ENCODE peak calls at places on chromosome 14, in ten cellular contexts. C is activated T-helper 9 cell treated with anti-CD3 and anti-CD28 coated beads, Interleukin-2, amount 50 U/mL, for 16 hours; H is GM10248; O is SJCRH30; J is activated CD4-positive, alpha-beta T cell treated with anti-CD3 and anti-CD28 coated beads for 48 hours; L is NCI-H526; S is A549; X is stomach; T is foreskin fibroblast; P is HTR-8/SVneo. R is an unnamed sample.

GRCh38 chr14:96167224-96168148 is 37.2 kb upstream of the BDKRB2 start:
- DNase-seq in C (no peak), H (no peak), O (no peak), J (no peak), L (no peak), S (peak; percentile 85), X (no peak), T (peak; percentile 89), P (peak; percentile 77), R (no peak)

GRCh38 chr14:104286086-104286485 is 147.7 kb downstream of the KIF26A start:
- DNase-seq in C (no peak), H (no peak), O (no peak), J (no peak), L (no peak), S (no peak), X (no peak), T (no peak), P (no peak), R (no peak)

GRCh38 chr14:63344336-63344735 is 25.6 kb upstream of the GPHB5 start:
- DNase-seq in C (no peak), H (no peak), O (no peak), J (no peak), L (no peak), S (no peak), X (no peak), T (no peak), P (no peak), R (no peak)

GRCh38 chr14:64937821-64938193 is 4.7 kb downstream of the GPX2 start:
- DNase-seq in C (no peak), H (no peak), O (no peak), J (no peak), L (peak; percentile 5), S (peak; percentile 29), X (no peak), T (peak; percentile 34), P (peak; percentile 73), R (no peak)

GRCh38 chr14:32134448-32135070 is 57.5 kb downstream of the ARHGAP5 start:
- DNase-seq in C (no peak), H (no peak), O (peak; percentile 26), J (no peak), L (no peak), S (peak; percentile 18), X (no peak), T (peak; percentile 19), P (peak; percentile 63), R (no peak)

GRCh38 chr14:101028971-101029667 is 125.6 kb upstream of the RTL1 start:
- DNase-seq in C (no peak), H (no peak), O (no peak), J (no peak), L (no peak), S (no peak), X (no peak), T (no peak), P (no peak), R (no peak)

GRCh38 chr14:70735043-70735442 is 74.3 kb downstream of the MAP3K9 start:
- DNase-seq in C (no peak), H (no peak), O (peak; percentile 88), J (no peak), L (peak; percentile 62), S (no peak), X (no peak), T (peak; percentile 7), P (no peak), R (no peak)

GRCh38 chr14:89251066-89251465 is 166.0 kb downstream of the FOXN3 start:
- DNase-seq in C (no peak), H (no peak), O (no peak), J (no peak), L (no peak), S (no peak), X (no peak), T (no peak), P (peak; percentile 37), R (no peak)

GRCh38 chr14:90242444-90242843 is 13.9 kb upstream of the PSMC1 start:
- DNase-seq in C (no peak), H (no peak), O (no peak), J (no peak), L (no peak), S (no peak), X (no peak), T (no peak), P (no peak), R (no peak)

GRCh38 chr14:92258934-92259333 is 64.0 kb upstream of the SLC24A4 start:
- DNase-seq in C (no peak), H (no peak), O (no peak), J (peak; percentile 21), L (no peak), S (no peak), X (no peak), T (no peak), P (no peak), R (no peak)

GRCh38 chr14:59565112-59565511 is 11.5 kb downstream of the CCDC175 start:
- DNase-seq in C (no peak), H (no peak), O (no peak), J (no peak), L (no peak), S (no peak), X (no peak), T (no peak), P (no peak), R (no peak)

GRCh38 chr14:94180655-94181271 is 6.6 kb downstream of the PPP4R4 start:
- DNase-seq in C (no peak), H (peak; percentile 35), O (peak; percentile 40), J (peak; percentile 12), L (peak; percentile 54), S (peak; percentile 18), X (no peak), T (peak; percentile 54), P (no peak), R (peak; percentile 89)

GRCh38 chr14:99592933-99593753 is 10.9 kb downstream of the CCDC85C start:
- DNase-seq in C (no peak), H (no peak), O (no peak), J (no peak), L (no peak), S (no peak), X (no peak), T (no peak), P (no peak), R (no peak)

GRCh38 chr14:71119075-71119474 is 211.8 kb downstream of the PCNX1 start:
- DNase-seq in C (no peak), H (no peak), O (no peak), J (peak; percentile 40), L (no peak), S (no peak), X (no peak), T (peak; percentile 45), P (no peak), R (no peak)

GRCh38 chr14:100891501-100892445 is 11.7 kb downstream of the RTL1 start:
- DNase-seq in C (no peak), H (no peak), O (peak; percentile 4), J (no peak), L (no peak), S (no peak), X (peak; percentile 20), T (no peak), P (no peak), R (no peak)

GRCh38 chr14:97331526-97331925 is 534.3 kb downstream of the VRK1 start:
- DNase-seq in C (no peak), H (no peak), O (no peak), J (no peak), L (no peak), S (no peak), X (no peak), T (no peak), P (no peak), R (no peak)

GRCh38 chr14:24310666-24311604 is at the start of gene LTB4R:
- DNase-seq in C (peak; percentile 51), H (peak; percentile 65), O (no peak), J (peak; percentile 73), L (peak; percentile 46), S (no peak), X (peak; percentile 86), T (peak; percentile 90), P (no peak), R (peak; percentile 65)

GRCh38 chr14:58540693-58541092 is 97.1 kb upstream of the DACT1 start:
- DNase-seq in C (no peak), H (no peak), O (peak; percentile 10), J (no peak), L (no peak), S (no peak), X (no peak), T (no peak), P (no peak), R (no peak)

GRCh38 chr14:53330441-53330840 is 177.3 kb upstream of the DDHD1 start:
- DNase-seq in C (no peak), H (no peak), O (no peak), J (no peak), L (no peak), S (no peak), X (no peak), T (no peak), P (no peak), R (no peak)

GRCh38 chr14:105430042-105430441 is 10.4 kb downstream of the MTA1 start:
- DNase-seq in C (no peak), H (no peak), O (no peak), J (no peak), L (no peak), S (no peak), X (no peak), T (no peak), P (no peak), R (no peak)